ENCODE peak calls at places on chromosomes 13 and 19, in six cellular contexts. One of them, this sample, is unnamed.

GRCh38 chr13:61316647-61317046 is 99.0 kb downstream of the PCDH20 start:
- DNase-seq in neural progenitor cell: peak; percentile 53
- DNase-seq in mucosa of descending colon: no peak
- DNase-seq in psoas muscle: no peak
- DNase-seq in prostate gland: no peak
- DNase-seq in endodermal cell: peak; percentile 65
- DNase-seq in this sample: no peak

GRCh38 chr13:37187611-37188010 is 82.1 kb upstream of the CSNK1A1L start:
- DNase-seq in endodermal cell: no peak
- DNase-seq in prostate gland: no peak
- DNase-seq in mucosa of descending colon: no peak
- DNase-seq in psoas muscle: no peak
- DNase-seq in neural progenitor cell: no peak
- DNase-seq in this sample: no peak

GRCh38 chr19:1161716-1162115 is 12.4 kb downstream of the SBNO2 start:
- DNase-seq in neural progenitor cell: no peak
- DNase-seq in endodermal cell: no peak
- DNase-seq in prostate gland: no peak
- DNase-seq in mucosa of descending colon: peak; percentile 65
- DNase-seq in psoas muscle: peak; percentile 91
- DNase-seq in this sample: no peak

GRCh38 chr19:8731428-8732169 is 10.2 kb downstream of the OR2Z1 start:
- DNase-seq in neural progenitor cell: peak; percentile 3
- DNase-seq in endodermal cell: peak; percentile 54
- DNase-seq in prostate gland: no peak
- DNase-seq in mucosa of descending colon: no peak
- DNase-seq in psoas muscle: no peak
- DNase-seq in this sample: no peak

GRCh38 chr19:13629687-13630357 is 123.5 kb upstream of the CACNA1A start:
- DNase-seq in endodermal cell: no peak
- DNase-seq in mucosa of descending colon: no peak
- DNase-seq in prostate gland: no peak
- DNase-seq in neural progenitor cell: no peak
- DNase-seq in psoas muscle: no peak
- DNase-seq in this sample: no peak

GRCh38 chr19:6556480-6556879 is 25.7 kb downstream of the TNFSF9 start:
- DNase-seq in prostate gland: no peak
- DNase-seq in psoas muscle: no peak
- DNase-seq in neural progenitor cell: no peak
- DNase-seq in endodermal cell: no peak
- DNase-seq in mucosa of descending colon: no peak
- DNase-seq in this sample: no peak

GRCh38 chr13:76677047-76677446 is 209.2 kb downstream of the KCTD12 start:
- DNase-seq in neural progenitor cell: no peak
- DNase-seq in psoas muscle: peak; percentile 64
- DNase-seq in prostate gland: no peak
- DNase-seq in endodermal cell: no peak
- DNase-seq in mucosa of descending colon: no peak
- DNase-seq in this sample: no peak

GRCh38 chr19:19997656-19998268 is 41.5 kb downstream of the ZNF682 start:
- DNase-seq in prostate gland: peak; percentile 10
- DNase-seq in psoas muscle: no peak
- DNase-seq in neural progenitor cell: peak; percentile 16
- DNase-seq in mucosa of descending colon: no peak
- DNase-seq in endodermal cell: peak; percentile 89
- DNase-seq in this sample: no peak

GRCh38 chr13:67410645-67411044 is 180.5 kb upstream of the PCDH9 start:
- DNase-seq in endodermal cell: no peak
- DNase-seq in neural progenitor cell: peak; percentile 41
- DNase-seq in psoas muscle: no peak
- DNase-seq in mucosa of descending colon: no peak
- DNase-seq in prostate gland: no peak
- DNase-seq in this sample: no peak

GRCh38 chr13:63184693-63185092 is 1769.0 kb upstream of the PCDH20 start:
- DNase-seq in prostate gland: no peak
- DNase-seq in psoas muscle: no peak
- DNase-seq in mucosa of descending colon: no peak
- DNase-seq in neural progenitor cell: peak; percentile 40
- DNase-seq in endodermal cell: peak; percentile 88
- DNase-seq in this sample: no peak

GRCh38 chr19:54108496-54108895 is 5.8 kb downstream of the NDUFA3 start:
- DNase-seq in prostate gland: no peak
- DNase-seq in psoas muscle: no peak
- DNase-seq in endodermal cell: no peak
- DNase-seq in mucosa of descending colon: no peak
- DNase-seq in neural progenitor cell: no peak
- DNase-seq in this sample: no peak

GRCh38 chr19:522726-523125 is 8.8 kb upstream of the CDC34 start:
- DNase-seq in psoas muscle: no peak
- DNase-seq in endodermal cell: no peak
- DNase-seq in prostate gland: no peak
- DNase-seq in neural progenitor cell: no peak
- DNase-seq in mucosa of descending colon: no peak
- DNase-seq in this sample: no peak

GRCh38 chr13:103539265-103539664 is 473.0 kb upstream of the SLC10A2 start:
- DNase-seq in neural progenitor cell: peak; percentile 78
- DNase-seq in prostate gland: no peak
- DNase-seq in psoas muscle: no peak
- DNase-seq in mucosa of descending colon: no peak
- DNase-seq in endodermal cell: peak; percentile 81
- DNase-seq in this sample: no peak

GRCh38 chr19:55486971-55487883 is 1.0 kb upstream of the SSC5D start:
- DNase-seq in psoas muscle: peak; percentile 85
- DNase-seq in prostate gland: no peak
- DNase-seq in mucosa of descending colon: no peak
- DNase-seq in endodermal cell: peak; percentile 78
- DNase-seq in neural progenitor cell: peak; percentile 44
- DNase-seq in this sample: no peak

GRCh38 chr13:86810385-86810784 is 860.8 kb upstream of the SLITRK5 start:
- DNase-seq in prostate gland: no peak
- DNase-seq in mucosa of descending colon: no peak
- DNase-seq in neural progenitor cell: no peak
- DNase-seq in endodermal cell: no peak
- DNase-seq in psoas muscle: no peak
- DNase-seq in this sample: no peak

GRCh38 chr19:11422163-11423068 is 3.3 kb upstream of the RGL3 start:
- DNase-seq in prostate gland: peak; percentile 68
- DNase-seq in mucosa of descending colon: peak; percentile 92
- DNase-seq in endodermal cell: peak; percentile 98
- DNase-seq in psoas muscle: peak; percentile 86
- DNase-seq in neural progenitor cell: peak; percentile 64
- DNase-seq in this sample: peak; percentile 86

GRCh38 chr13:64855506-64855905 is 2374.6 kb downstream of the PCDH9 start:
- DNase-seq in neural progenitor cell: no peak
- DNase-seq in psoas muscle: no peak
- DNase-seq in prostate gland: no peak
- DNase-seq in endodermal cell: no peak
- DNase-seq in mucosa of descending colon: no peak
- DNase-seq in this sample: no peak

DNA sequence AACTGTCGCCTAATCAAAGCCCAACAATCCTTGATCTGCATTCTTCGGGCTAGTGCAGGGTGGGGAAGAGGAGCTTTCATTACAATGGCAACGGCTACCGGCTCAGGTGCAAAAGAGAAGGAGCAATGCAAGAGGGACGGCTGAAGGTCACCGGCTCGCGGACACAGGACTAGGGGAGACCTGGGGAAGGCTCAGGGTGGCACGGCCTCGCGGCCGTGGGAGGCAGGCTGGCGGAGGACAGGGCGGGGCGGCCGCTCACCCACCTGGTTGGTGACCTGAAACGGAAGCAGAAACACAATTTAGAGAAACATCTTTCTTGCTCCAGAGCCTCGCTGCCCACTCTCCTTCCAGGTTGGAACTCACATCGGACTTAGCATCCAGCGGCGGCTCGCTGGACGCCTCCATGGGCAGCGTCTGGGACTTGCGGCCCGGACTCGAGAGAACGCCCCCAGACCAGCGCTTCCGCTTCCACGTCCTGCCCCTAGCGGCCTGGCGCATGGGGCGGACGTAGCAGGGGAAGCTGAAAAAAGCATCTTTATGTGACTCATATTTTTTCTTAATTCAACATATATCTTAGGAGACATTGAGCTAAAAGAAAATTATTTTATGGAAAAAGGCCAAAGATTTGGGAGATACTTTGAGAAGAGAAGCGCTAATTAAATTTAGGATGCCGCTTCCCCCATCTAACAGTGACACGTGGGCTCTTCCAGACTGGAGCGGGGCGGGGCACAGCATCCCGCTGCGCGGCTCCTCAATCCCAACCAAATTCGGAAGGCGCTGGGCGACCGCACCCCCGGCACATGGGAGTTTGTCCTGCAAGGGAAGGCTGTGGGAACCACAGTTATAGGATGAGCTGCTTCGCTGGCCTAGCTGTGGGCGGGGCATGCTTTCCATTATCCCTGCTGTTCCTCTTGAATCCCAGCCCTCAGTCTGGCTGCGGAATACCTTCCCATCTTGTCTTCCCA is at the start of gene COMMD6:
- DNase-seq in endodermal cell: peak; percentile 96
- DNase-seq in prostate gland: peak; percentile 62
- DNase-seq in neural progenitor cell: peak; percentile 92
- DNase-seq in mucosa of descending colon: peak; percentile 87
- DNase-seq in psoas muscle: peak; percentile 88
- DNase-seq in this sample: peak; percentile 74
- TF ChIP-seq CTCF in endodermal cell: peak; percentile 45
- TF ChIP-seq CTCF in prostate gland: no peak
- TF ChIP-seq CTCF in neural progenitor cell: peak; percentile 38
- TF ChIP-seq CTCF in mucosa of descending colon: peak; percentile 52
- TF ChIP-seq CTCF in psoas muscle: peak; percentile 72
- TF ChIP-seq CTCF in this sample: peak; percentile 4

GRCh38 chr19:44748426-44749254 is at the start of gene BCL3:
- DNase-seq in psoas muscle: peak; percentile 85
- DNase-seq in neural progenitor cell: peak; percentile 53
- DNase-seq in prostate gland: peak; percentile 76
- DNase-seq in mucosa of descending colon: peak; percentile 93
- DNase-seq in endodermal cell: peak; percentile 66
- DNase-seq in this sample: peak; percentile 77
- H3K4me1 ChIP-seq in psoas muscle: peaks cover 42% of the 10 kb centered on the region
- H3K4me1 ChIP-seq in neural progenitor cell: no peaks in the 10 kb centered on the region
- H3K4me1 ChIP-seq in prostate gland: peaks cover 28% of the 10 kb centered on the region
- H3K4me1 ChIP-seq in mucosa of descending colon: peaks cover 68% of the 10 kb centered on the region
- H3K4me1 ChIP-seq in endodermal cell: no peaks in the 10 kb centered on the region
- H3K4me1 ChIP-seq in this sample: peaks cover 29% of the 10 kb centered on the region

DNA sequence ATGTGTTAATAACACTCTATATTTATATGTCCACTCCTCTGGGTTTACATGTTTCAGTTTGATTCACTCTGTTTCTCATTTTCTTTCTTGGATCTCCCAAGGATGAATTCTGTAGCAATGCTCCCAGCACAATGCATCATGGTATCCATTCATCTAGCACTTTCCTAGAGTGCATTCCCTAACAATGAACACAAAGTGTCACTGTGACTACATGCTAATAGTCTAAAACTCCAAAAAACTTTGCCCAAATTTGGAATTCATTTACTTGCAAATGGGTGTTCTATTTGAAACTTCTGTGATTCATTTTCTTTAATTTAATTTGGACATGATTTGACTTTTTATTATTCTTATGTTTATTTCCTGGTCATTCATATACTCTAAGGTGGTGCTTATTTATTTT is 286.3 kb downstream of the POU4F1 start:
- DNase-seq in neural progenitor cell: peak; percentile 58
- DNase-seq in endodermal cell: no peak
- DNase-seq in prostate gland: no peak
- DNase-seq in psoas muscle: no peak
- DNase-seq in mucosa of descending colon: no peak
- DNase-seq in this sample: no peak
- TF ChIP-seq CTCF in neural progenitor cell: peak; percentile 65
- TF ChIP-seq CTCF in endodermal cell: peak; percentile 71
- TF ChIP-seq CTCF in prostate gland: no peak
- TF ChIP-seq CTCF in psoas muscle: no peak
- TF ChIP-seq CTCF in mucosa of descending colon: no peak
- TF ChIP-seq CTCF in this sample: no peak

DNA sequence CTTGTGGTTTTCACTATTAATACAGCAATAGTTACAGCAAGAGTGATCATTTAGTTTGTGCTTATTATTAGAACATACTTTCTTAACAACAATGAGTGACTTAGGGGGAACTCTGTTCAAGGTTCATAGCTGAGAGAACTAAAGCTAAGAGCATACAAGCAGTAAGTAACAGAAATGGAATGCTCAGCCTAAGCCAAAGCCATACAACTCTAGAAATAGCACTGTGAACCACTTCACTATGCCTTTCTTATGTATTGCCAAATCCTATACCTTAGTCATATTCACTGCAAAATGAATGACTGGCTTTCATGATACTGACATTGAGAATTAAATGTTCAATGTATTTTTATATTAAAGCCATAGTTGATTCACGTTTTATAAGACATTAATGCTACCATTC is 599.7 kb upstream of the SLITRK1 start:
- DNase-seq in mucosa of descending colon: no peak
- DNase-seq in neural progenitor cell: no peak
- DNase-seq in psoas muscle: no peak
- DNase-seq in endodermal cell: no peak
- DNase-seq in prostate gland: no peak
- DNase-seq in this sample: no peak
- H3K4me1 ChIP-seq in mucosa of descending colon: no peaks in the 10 kb centered on the region
- H3K4me1 ChIP-seq in neural progenitor cell: no peaks in the 10 kb centered on the region
- H3K4me1 ChIP-seq in psoas muscle: no peaks in the 10 kb centered on the region
- H3K4me1 ChIP-seq in endodermal cell: no peaks in the 10 kb centered on the region
- H3K4me1 ChIP-seq in prostate gland: no peaks in the 10 kb centered on the region
- H3K4me1 ChIP-seq in this sample: no peaks in the 10 kb centered on the region

GRCh38 chr13:47964863-47965262 is 36.2 kb downstream of the SUCLA2 start:
- DNase-seq in endodermal cell: no peak
- DNase-seq in mucosa of descending colon: no peak
- DNase-seq in prostate gland: no peak
- DNase-seq in neural progenitor cell: no peak
- DNase-seq in psoas muscle: no peak
- DNase-seq in this sample: no peak
- TF ChIP-seq CTCF in endodermal cell: peak; percentile 48
- TF ChIP-seq CTCF in mucosa of descending colon: no peak
- TF ChIP-seq CTCF in prostate gland: no peak
- TF ChIP-seq CTCF in neural progenitor cell: no peak
- TF ChIP-seq CTCF in psoas muscle: no peak
- TF ChIP-seq CTCF in this sample: no peak

DNA sequence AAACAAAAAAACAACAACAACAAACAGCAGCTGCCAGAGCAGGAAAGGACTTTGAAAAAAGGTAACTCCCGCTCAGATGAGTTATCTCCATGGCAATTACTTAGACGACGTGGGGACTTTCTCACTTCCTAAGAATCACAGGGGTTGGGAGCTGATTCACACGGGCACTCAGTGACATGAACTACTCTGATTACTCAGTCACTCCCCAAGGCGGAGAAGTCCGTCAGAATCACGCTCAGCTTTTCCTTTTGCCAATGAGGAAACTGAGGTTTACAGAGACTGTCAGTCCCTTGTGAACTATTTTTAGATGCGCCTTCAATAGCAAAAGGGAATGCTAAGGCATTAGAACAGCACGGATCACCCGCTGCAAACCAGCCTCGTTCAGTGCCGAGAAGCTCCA is 32.3 kb upstream of the MATK start:
- DNase-seq in psoas muscle: no peak
- DNase-seq in mucosa of descending colon: no peak
- DNase-seq in neural progenitor cell: no peak
- DNase-seq in endodermal cell: no peak
- DNase-seq in prostate gland: peak; percentile 16
- DNase-seq in this sample: no peak
- H3K4me1 ChIP-seq in psoas muscle: no peaks in the 10 kb centered on the region
- H3K4me1 ChIP-seq in mucosa of descending colon: no peaks in the 10 kb centered on the region
- H3K4me1 ChIP-seq in neural progenitor cell: no peaks in the 10 kb centered on the region
- H3K4me1 ChIP-seq in endodermal cell: no peaks in the 10 kb centered on the region
- H3K4me1 ChIP-seq in prostate gland: peaks cover 2% of the 10 kb centered on the region
- H3K4me1 ChIP-seq in this sample: peaks cover 10% of the 10 kb centered on the region

GRCh38 chr19:38917921-38918491 is 6.0 kb upstream of the CCER2 start:
- DNase-seq in neural progenitor cell: peak; percentile 26
- DNase-seq in psoas muscle: no peak
- DNase-seq in prostate gland: no peak
- DNase-seq in mucosa of descending colon: no peak
- DNase-seq in endodermal cell: no peak
- DNase-seq in this sample: no peak
- TF ChIP-seq CTCF in neural progenitor cell: peak; percentile 21
- TF ChIP-seq CTCF in psoas muscle: no peak
- TF ChIP-seq CTCF in prostate gland: no peak
- TF ChIP-seq CTCF in mucosa of descending colon: no peak
- TF ChIP-seq CTCF in endodermal cell: peak; percentile 60
- TF ChIP-seq CTCF in this sample: no peak